ENCODE peak calls at places on chromosomes 13 and 19, in seven cellular contexts. J is neuronal stem cell, Q is IMR-90, N is H9, C is mesendoderm, E is trophoblast cell, B is H1. O is an unnamed sample. For H3K4me1, the result is how much of the 10 kb centered on the place peaks cover.

GRCh38 chr13:44437356-44438233 is 64.0 kb downstream of the SERP2 start:
- DNase-seq in C (peak), E (no peak), B (no peak), N (no peak), Q (peak), J (peak), O (peak)

GRCh38 chr19:39132344-39132969 is 6.9 kb downstream of the PAK4 start:
- DNase-seq in J (no peak), B (no peak), N (no peak), Q (no peak), E (no peak), C (no peak), O (no peak)

GRCh38 chr13:102291587-102292218 is 110.1 kb downstream of the FGF14 start:
- DNase-seq in N (peak), C (peak), B (no peak), J (no peak), Q (peak), E (no peak), O (peak)

GRCh38 chr13:106534844-106535551 is 464 bp downstream of the EFNB2 start:
- DNase-seq in Q (peak), N (no peak), J (no peak), C (peak), B (no peak), E (no peak), O (peak)

GRCh38 chr19:6697291-6697690 is 23.2 kb downstream of the C3 start:
- DNase-seq in E (no peak), J (no peak), N (no peak), B (no peak), Q (no peak), C (no peak), O (no peak)

GRCh38 chr13:59425211-59425721 is 738.5 kb downstream of the DIAPH3 start:
- DNase-seq in C (no peak), Q (peak), E (peak), J (no peak), N (no peak), B (no peak), O (peak)

GRCh38 chr13:42593719-42594012 is 19.7 kb downstream of the TNFSF11 start:
- DNase-seq in N (no peak), J (no peak), E (no peak), B (no peak), Q (no peak), C (no peak), O (no peak)

GRCh38 chr19:55423225-55423967 is 15.8 kb upstream of the UBE2S start:
- DNase-seq in Q (no peak), C (no peak), B (no peak), J (no peak), E (no peak), N (no peak), O (no peak)

GRCh38 chr13:35143123-35143522 is 201.1 kb downstream of the NBEA start:
- DNase-seq in N (no peak), E (no peak), J (no peak), B (no peak), Q (no peak), C (no peak), O (no peak)

GRCh38 chr19:5154129-5154798 is 185.4 kb downstream of the KDM4B start:
- DNase-seq in Q (no peak), C (peak), E (no peak), N (peak), J (no peak), B (no peak), O (no peak)

GRCh38 chr19:30453768-30454167 is 81.6 kb downstream of the ZNF536 start:
- DNase-seq in E (no peak), N (no peak), Q (no peak), B (no peak), J (no peak), C (no peak), O (no peak)

GRCh38 chr19:10289836-10290438 is at the start of gene ICAM5:
- DNase-seq in C (no peak), B (no peak), N (peak), J (no peak), Q (peak), E (no peak), O (no peak)

GRCh38 chr19:15893498-15893897 is 4.4 kb downstream of the CYP4F2 start:
- DNase-seq in E (no peak), J (no peak), N (no peak), Q (no peak), B (no peak), C (no peak), O (no peak)

GRCh38 chr13:36888645-36889044 is 31.4 kb downstream of the SMAD9 start:
- DNase-seq in N (no peak), Q (no peak), C (no peak), J (no peak), E (no peak), B (no peak), O (no peak)

GRCh38 chr13:51832471-51833152 is 12.4 kb downstream of the TMEM272 start:
- DNase-seq in E (no peak), C (peak), B (no peak), Q (peak), N (peak), J (no peak), O (peak)

GRCh38 chr13:46782066-46782465 is 14.9 kb downstream of the ESD start:
- DNase-seq in C (no peak), Q (no peak), E (no peak), N (no peak), J (no peak), B (no peak), O (no peak)

GRCh38 chr13:112146073-112146360 is 79.1 kb downstream of the SOX1 start:
- DNase-seq in Q (no peak), E (no peak), C (no peak), N (no peak), J (no peak), B (no peak), O (no peak)

GRCh38 chr19:1295169-1296012 is 9.7 kb downstream of the EFNA2 start:
- DNase-seq in J (no peak), E (no peak), Q (no peak), C (no peak), N (peak), B (no peak), O (peak)

DNA sequence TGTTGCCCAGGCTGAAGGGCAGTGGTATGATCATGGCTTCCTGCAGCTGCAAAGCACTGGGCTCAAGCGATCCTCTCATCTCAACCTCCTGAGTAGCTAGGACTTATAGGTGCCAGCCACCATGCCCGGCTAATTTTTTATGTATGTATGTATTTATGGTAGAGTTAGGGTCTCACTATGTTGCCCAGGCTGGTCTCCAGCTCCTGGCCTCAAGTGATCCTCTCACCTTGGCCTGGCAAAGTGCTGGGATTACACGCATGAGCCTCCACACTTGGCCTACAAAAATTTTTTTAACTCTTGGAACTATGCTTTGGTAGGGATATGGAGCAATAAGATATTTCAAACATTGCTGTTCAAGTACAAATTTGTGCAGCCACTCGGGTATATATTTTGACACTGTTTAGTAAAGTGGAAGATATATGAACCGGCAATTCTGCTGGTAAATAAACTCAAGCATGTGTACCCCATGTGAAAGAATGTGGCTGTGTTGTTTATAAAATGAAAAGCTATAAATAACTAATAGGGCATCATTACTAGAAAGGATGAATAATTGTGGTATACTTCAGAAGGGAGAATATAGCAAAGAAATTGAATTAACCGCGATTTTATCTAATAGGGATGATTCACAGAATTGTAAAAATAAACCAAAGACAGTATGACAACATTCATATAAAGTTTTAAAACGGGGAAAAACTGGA is 1.1 kb downstream of the ZNF566 start:
- DNase-seq in J (no peak), E (no peak), N (no peak), Q (peak), B (no peak), C (no peak), O (peak)
- H3K4me1 ChIP-seq in J (under half), E (under half), N (under half), Q (under half), B (under half), C (under half), O (under half)

GRCh38 chr19:17855333-17856152 is 4.2 kb upstream of the RPL18A start:
- DNase-seq in N (peak), Q (peak), B (no peak), E (peak), C (peak), J (peak), O (peak)

GRCh38 chr19:17859533-17860330 is at the start of gene RPL18A:
- DNase-seq in E (peak), J (peak), N (peak), Q (peak), B (peak), C (peak), O (peak)

GRCh38 chr19:17848598-17849292 is 963 bp upstream of the JAK3 start:
- DNase-seq in E (no peak), C (no peak), B (no peak), J (no peak), Q (no peak), N (no peak), O (no peak)

GRCh38 chr19:17854061-17854460 is 5.6 kb upstream of the RPL18A start:
- DNase-seq in B (no peak), J (no peak), N (no peak), E (peak), Q (no peak), C (no peak), O (no peak)
- H2AK5ac ChIP-seq in B (no peak), J (peak), N (no peak), E (no peak), Q (no peak), C (no peak), O (no peak)

DNA sequence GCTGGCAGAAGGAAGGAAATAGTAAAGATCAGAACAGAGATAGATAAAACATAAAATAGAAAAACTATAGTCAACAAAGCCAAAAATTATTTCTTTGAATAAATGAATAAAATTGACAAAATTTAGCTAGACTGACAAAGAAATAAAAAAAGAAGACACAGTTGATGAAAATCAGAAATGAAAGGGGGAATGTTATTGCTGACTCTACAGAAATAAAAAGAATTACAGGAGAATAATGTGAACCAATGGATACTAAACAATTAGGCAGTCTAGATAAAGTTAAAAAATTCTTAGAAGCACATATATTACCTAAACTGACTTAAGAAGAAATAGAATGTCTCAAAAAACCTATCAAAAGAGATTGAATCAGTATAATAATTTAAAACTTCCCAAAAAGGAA is 933.8 kb downstream of the PCDH9 start:
- DNase-seq in E (no peak), Q (no peak), N (no peak), C (no peak), B (no peak), J (no peak), O (no peak)
- H4K8ac ChIP-seq in E (no peak), Q (no peak), N (no peak), C (no peak), B (no peak), J (no peak), O (no peak)

GRCh38 chr19:47509973-47510372 is 4.9 kb downstream of the NAPA start:
- DNase-seq in J (no peak), N (no peak), Q (no peak), E (no peak), B (no peak), C (no peak), O (no peak)
- H3K4me1 ChIP-seq in J (under half), N (under half), Q (under half), E (under half), B (under half), C (under half), O (under half)

GRCh38 chr13:28438067-28438466 is 56.9 kb downstream of the FLT1 start:
- DNase-seq in C (no peak), J (no peak), E (no peak), Q (no peak), B (no peak), N (no peak), O (no peak)
- H2AK5ac ChIP-seq in C (no peak), J (no peak), E (no peak), Q (no peak), B (no peak), N (no peak), O (no peak)

DNA sequence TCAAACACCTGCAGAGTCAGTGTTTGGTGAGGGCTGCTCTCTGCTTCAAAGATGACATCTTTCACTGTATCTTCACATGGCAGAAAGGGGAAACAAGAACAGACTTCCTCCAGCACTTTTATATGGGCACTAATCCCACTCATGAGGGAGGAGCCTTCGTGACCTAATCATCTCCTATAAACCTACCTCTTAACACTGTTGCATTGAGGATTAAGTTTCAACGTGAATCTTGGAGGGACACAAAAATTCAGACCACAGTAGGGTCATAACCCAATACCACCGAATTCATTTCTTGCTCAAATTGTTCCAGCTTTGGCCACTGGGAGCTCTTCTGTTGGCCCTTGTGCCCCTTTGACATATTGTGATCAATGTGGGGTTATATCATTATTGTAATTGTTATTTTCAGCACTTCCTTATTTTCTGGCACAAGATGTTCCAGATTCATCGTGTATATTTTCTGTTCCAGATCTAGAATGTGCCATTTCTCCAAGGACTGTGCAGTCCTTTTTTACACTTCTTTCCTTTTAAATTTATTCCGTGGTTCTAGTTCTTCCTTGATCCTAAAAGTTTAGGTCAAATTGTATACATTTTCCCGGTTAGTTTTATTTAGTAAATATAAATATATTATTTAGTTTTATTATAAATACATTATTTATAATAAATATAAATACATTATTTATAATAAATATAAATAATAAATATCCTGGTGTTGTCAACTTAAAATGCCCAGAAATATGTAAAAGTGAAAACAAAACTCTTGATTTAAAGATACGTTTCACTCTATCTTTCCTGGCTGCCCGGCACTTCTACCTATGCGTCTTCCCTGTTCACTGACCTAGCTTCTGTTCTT is 35.5 kb upstream of the IGFL4 start:
- DNase-seq in Q (no peak), B (no peak), J (no peak), E (no peak), C (no peak), N (no peak), O (no peak)
- H4K8ac ChIP-seq in Q (no peak), B (no peak), J (no peak), E (no peak), C (no peak), N (no peak), O (no peak)

GRCh38 chr13:23789576-23790346 is 99.4 kb downstream of the MIPEP start:
- DNase-seq in N (no peak), Q (no peak), B (no peak), C (no peak), J (no peak), E (no peak), O (no peak)
- H3K4me1 ChIP-seq in N (under half), Q (under half), B (under half), C (under half), J (under half), E (under half), O (under half)